ENCODE peak calls at places on chromosomes 13 and 19, in nine cellular contexts. V is heart right ventricle; H is IMR-90; G is CD4-positive, CD25-positive, alpha-beta regulatory T cell; A is upper lobe of left lung; M is AG04450; E is fibroblast of lung; X is tibial nerve; T is Peyer's patch. Z is an unnamed sample. For H3K9me3, the result is how much of the 10 kb centered on the place peaks cover.

GRCh38 chr13:50809133-50810090 is 34.1 kb downstream of the DLEU7 start:
- DNase-seq in V (no peak), H (no peak), G (no peak), A (no peak), M (no peak), E (no peak), X (no peak), T (no peak), Z (no peak)

GRCh38 chr19:5006201-5006600 is 37.3 kb downstream of the KDM4B start:
- DNase-seq in V (no peak), H (peak), G (no peak), A (no peak), M (no peak), E (peak), X (no peak), T (no peak), Z (no peak)

GRCh38 chr13:30371649-30372265 is 50.5 kb upstream of the UBE2L5 start:
- DNase-seq in V (no peak), H (peak), G (peak), A (no peak), M (no peak), E (peak), X (no peak), T (peak), Z (no peak)

GRCh38 chr13:36804588-36804987 is 14.4 kb upstream of the RFXAP start:
- DNase-seq in V (no peak), H (no peak), G (no peak), A (no peak), M (no peak), E (no peak), X (no peak), T (no peak), Z (no peak)

GRCh38 chr13:43428545-43429287 is 358.1 kb downstream of the ENOX1 start:
- DNase-seq in V (no peak), H (no peak), G (no peak), A (no peak), M (no peak), E (no peak), X (no peak), T (no peak), Z (no peak)

GRCh38 chr19:44848036-44848804 is 2.1 kb downstream of the NECTIN2 start:
- DNase-seq in V (peak), H (peak), G (no peak), A (no peak), M (no peak), E (peak), X (no peak), T (peak), Z (peak)

GRCh38 chr19:6509118-6509971 is 7.2 kb upstream of the TUBB4A start:
- DNase-seq in V (no peak), H (no peak), G (no peak), A (no peak), M (no peak), E (no peak), X (peak), T (no peak), Z (no peak)

GRCh38 chr19:55447421-55448174 is 4.5 kb upstream of the SHISA7 start:
- DNase-seq in V (no peak), H (peak), G (no peak), A (no peak), M (no peak), E (no peak), X (no peak), T (no peak), Z (peak)

GRCh38 chr19:1000095-1000494 is at the start of gene GRIN3B:
- DNase-seq in V (peak), H (peak), G (peak), A (peak), M (no peak), E (no peak), X (no peak), T (peak), Z (peak)

GRCh38 chr19:42290523-42291436 is 11.2 kb upstream of the PRR19 start:
- DNase-seq in V (no peak), H (no peak), G (peak), A (peak), M (no peak), E (no peak), X (no peak), T (peak), Z (no peak)

GRCh38 chr13:98112456-98112855 is 30.4 kb upstream of the FARP1 start:
- DNase-seq in V (no peak), H (no peak), G (no peak), A (no peak), M (no peak), E (no peak), X (no peak), T (no peak), Z (no peak)

GRCh38 chr13:25180795-25181537 is 8.9 kb upstream of the AMER2 start:
- DNase-seq in V (no peak), H (no peak), G (no peak), A (no peak), M (no peak), E (no peak), X (no peak), T (no peak), Z (no peak)

GRCh38 chr13:102440259-102440936 is 38.5 kb upstream of the FGF14 start:
- DNase-seq in V (no peak), H (no peak), G (no peak), A (no peak), M (no peak), E (no peak), X (no peak), T (no peak), Z (no peak)

GRCh38 chr13:88544836-88545235 is 873.7 kb downstream of the SLITRK5 start:
- DNase-seq in V (no peak), H (no peak), G (no peak), A (no peak), M (no peak), E (no peak), X (no peak), T (no peak), Z (no peak)

GRCh38 chr13:80716610-80717081 is 375.7 kb upstream of the SPRY2 start:
- DNase-seq in V (peak), H (no peak), G (no peak), A (no peak), M (no peak), E (no peak), X (no peak), T (peak), Z (no peak)

GRCh38 chr13:33610471-33611015 is 207.4 kb upstream of the RFC3 start:
- DNase-seq in V (peak), H (no peak), G (peak), A (peak), M (no peak), E (peak), X (no peak), T (peak), Z (peak)

GRCh38 chr13:114104626-114105350 is 27.6 kb downstream of the RASA3 start:
- DNase-seq in V (peak), H (no peak), G (no peak), A (peak), M (no peak), E (no peak), X (peak), T (no peak), Z (no peak)

GRCh38 chr19:11598103-11598483 is 810 bp downstream of the ZNF627 start:
- DNase-seq in V (no peak), H (no peak), G (no peak), A (no peak), M (no peak), E (no peak), X (no peak), T (no peak), Z (no peak)

GRCh38 chr13:98504371-98504963 is 72.4 kb downstream of the STK24 start:
- DNase-seq in V (no peak), H (no peak), G (no peak), A (no peak), M (no peak), E (no peak), X (no peak), T (no peak), Z (no peak)

GRCh38 chr13:114149774-114150740 is 17.6 kb upstream of the RASA3 start:
- DNase-seq in V (no peak), H (no peak), G (no peak), A (no peak), M (no peak), E (no peak), X (no peak), T (no peak), Z (no peak)

GRCh38 chr19:48424694-48425219 is 21.0 kb upstream of the GRWD1 start:
- DNase-seq in V (no peak), H (peak), G (no peak), A (no peak), M (no peak), E (peak), X (no peak), T (no peak), Z (peak)

GRCh38 chr19:27962260-27962659 is 1250.7 kb downstream of the UQCRFS1 start:
- DNase-seq in V (no peak), H (no peak), G (no peak), A (no peak), M (no peak), E (peak), X (no peak), T (no peak), Z (no peak)

GRCh38 chr13:114164027-114164426 is 15.0 kb upstream of the CFAP97D2 start:
- DNase-seq in V (no peak), H (no peak), G (no peak), A (peak), M (no peak), E (no peak), X (no peak), T (no peak), Z (no peak)

GRCh38 chr19:41753936-41754529 is 1.3 kb upstream of the CEACAM6 start:
- DNase-seq in V (peak), H (peak), G (peak), A (no peak), M (no peak), E (peak), X (peak), T (peak), Z (peak)

GRCh38 chr19:19445911-19446361 is 40.5 kb downstream of the GATAD2A start:
- DNase-seq in V (no peak), H (peak), G (peak), A (no peak), M (no peak), E (peak), X (no peak), T (no peak), Z (no peak)

GRCh38 chr19:58229255-58229639 is 533 bp downstream of the ZNF544 start:
- DNase-seq in V (no peak), H (peak), G (no peak), A (peak), M (no peak), E (peak), X (no peak), T (no peak), Z (no peak)

GRCh38 chr13:99389520-99390304 is 82.5 kb upstream of the GPR183 start:
- DNase-seq in V (no peak), H (no peak), G (no peak), A (no peak), M (no peak), E (no peak), X (no peak), T (no peak), Z (no peak)

GRCh38 chr19:19545128-19545591 is 7.1 kb downstream of the CILP2 start:
- DNase-seq in V (no peak), H (no peak), G (no peak), A (peak), M (no peak), E (no peak), X (no peak), T (no peak), Z (no peak)

GRCh38 chr19:6015841-6016545 is 38.1 kb upstream of the RANBP3 start:
- DNase-seq in V (no peak), H (no peak), G (no peak), A (no peak), M (no peak), E (no peak), X (no peak), T (no peak), Z (no peak)

DNA sequence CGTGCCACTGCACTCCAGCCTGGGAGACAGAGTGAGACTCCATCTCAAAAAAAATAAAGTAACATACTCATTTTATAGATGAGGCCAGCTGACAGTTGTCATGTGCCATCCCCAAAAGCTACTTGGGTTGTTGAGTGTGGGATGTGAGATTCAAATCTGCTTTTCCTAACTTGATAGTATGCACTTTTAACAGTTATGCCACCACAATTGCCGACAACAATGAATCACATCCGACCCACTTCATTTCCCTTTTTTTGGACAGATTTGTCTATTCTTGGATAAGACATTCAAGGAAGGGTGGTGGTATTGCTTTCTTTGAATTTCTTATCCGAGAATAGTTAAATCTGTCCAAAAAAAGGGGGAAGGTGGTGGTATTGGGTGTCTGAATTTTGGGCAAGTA is 16.3 kb upstream of the DNMT1 start:
- DNase-seq in V (no peak), H (no peak), G (no peak), A (no peak), M (no peak), E (no peak), X (no peak), T (no peak), Z (no peak)
- H3K9me3 ChIP-seq in V (under half), H (under half), G (under half), A (under half), M (under half), E (under half), X (under half), T (under half), Z (under half)

GRCh38 chr13:111249637-111250360 is 70.6 kb upstream of the TEX29 start:
- DNase-seq in V (no peak), H (no peak), G (no peak), A (no peak), M (no peak), E (peak), X (no peak), T (no peak), Z (no peak)

GRCh38 chr13:111255228-111255790 is 65.1 kb upstream of the TEX29 start:
- DNase-seq in V (no peak), H (no peak), G (no peak), A (no peak), M (no peak), E (no peak), X (no peak), T (no peak), Z (no peak)

GRCh38 chr13:111253334-111253872 is 67.0 kb upstream of the TEX29 start:
- DNase-seq in V (no peak), H (peak), G (no peak), A (no peak), M (no peak), E (no peak), X (no peak), T (no peak), Z (no peak)

GRCh38 chr13:111251646-111252448 is 68.6 kb upstream of the TEX29 start:
- DNase-seq in V (no peak), H (no peak), G (no peak), A (no peak), M (no peak), E (peak), X (no peak), T (no peak), Z (peak)

DNA sequence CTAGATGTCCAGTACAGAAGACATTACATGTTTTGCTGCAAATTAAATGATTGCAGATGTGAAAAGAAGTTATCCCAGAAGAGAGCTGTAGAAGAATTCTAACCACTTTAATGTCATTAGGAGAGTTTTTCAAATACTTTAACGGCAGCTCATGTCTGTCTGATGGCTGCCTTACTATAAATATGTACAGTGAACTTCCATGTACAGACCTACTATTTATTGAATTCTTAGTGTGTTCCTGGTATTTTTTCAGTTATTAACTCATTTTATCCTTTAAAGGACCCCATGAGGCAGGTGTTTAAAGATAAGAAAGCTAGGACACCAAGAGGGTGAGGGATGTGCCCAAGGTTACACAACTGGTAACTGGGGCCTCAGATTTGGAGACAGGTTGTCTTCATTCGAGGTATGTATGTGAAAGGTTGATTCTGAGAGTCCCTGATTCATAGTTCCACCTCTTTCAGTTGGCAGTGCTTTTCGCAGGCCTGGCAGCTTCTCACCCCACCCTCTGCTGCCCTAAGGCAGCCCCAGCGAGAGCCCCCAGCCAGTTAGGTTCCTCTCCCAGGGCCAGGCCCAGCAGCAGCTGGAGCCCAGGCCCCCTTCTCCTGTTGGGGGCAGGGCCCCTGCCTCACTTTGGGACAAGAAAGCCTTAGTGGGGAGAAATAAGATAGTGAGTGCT is 67.9 kb upstream of the TEX29 start:
- DNase-seq in V (no peak), H (peak), G (no peak), A (no peak), M (no peak), E (peak), X (no peak), T (no peak), Z (no peak)
- H3K9me3 ChIP-seq in V (under half), H (under half), G (under half), A (under half), M (under half), E (under half), X (under half), T (under half), Z (under half)

DNA sequence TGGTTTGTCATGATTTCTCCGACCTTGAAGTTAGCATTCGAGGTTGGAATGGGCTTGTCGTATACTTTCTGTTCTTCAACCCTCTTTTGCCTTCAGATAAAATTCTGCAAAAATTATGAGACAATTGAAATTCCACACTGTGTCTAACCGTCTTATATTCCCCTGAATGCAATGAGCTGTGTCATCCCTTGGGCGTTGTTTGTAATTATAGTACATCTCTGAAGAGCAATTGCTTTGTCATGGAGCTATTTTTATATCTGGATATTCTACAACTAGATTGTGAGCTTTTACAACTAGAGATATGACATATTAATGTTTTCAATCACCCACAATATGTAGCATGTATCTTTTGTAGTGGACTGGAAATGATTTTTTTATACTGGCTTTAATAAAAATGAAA is 631.8 kb upstream of the SLC10A2 start:
- DNase-seq in V (no peak), H (no peak), G (no peak), A (no peak), M (no peak), E (no peak), X (no peak), T (no peak), Z (no peak)
- H3K9me3 ChIP-seq in V (under half), H (under half), G (under half), A (under half), M (under half), E (under half), X (under half), T (under half), Z (under half)

DNA sequence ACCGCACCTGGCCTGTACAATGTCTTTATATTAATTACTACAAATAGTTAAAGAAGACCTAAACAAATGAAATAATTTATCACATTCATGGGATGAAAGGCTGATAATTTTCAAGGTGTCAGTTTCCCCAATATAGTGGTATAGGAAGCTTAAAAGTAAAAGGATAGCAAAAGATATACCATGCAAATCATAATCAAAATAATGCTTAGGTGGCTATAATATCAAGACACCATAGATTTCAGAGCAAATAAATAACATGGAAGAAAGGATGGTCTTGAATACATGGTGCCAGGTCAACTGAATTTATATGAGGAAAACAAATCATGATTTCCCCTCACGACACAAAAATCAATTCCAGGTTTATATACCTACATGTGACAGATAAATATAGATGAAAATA is 4.8 kb downstream of the ZNF790 start:
- DNase-seq in V (no peak), H (no peak), G (no peak), A (no peak), M (no peak), E (no peak), X (no peak), T (no peak), Z (no peak)
- H3K9me3 ChIP-seq in V (half or more), H (half or more), G (half or more), A (half or more), M (half or more), E (under half), X (half or more), T (half or more), Z (under half)

Z was measured in HAP-1.